ENCODE peak calls at places on chromosomes 7 and 10, in ten cellular contexts. L is right atrium auricular region; E is NT2/D1; B is Caco-2; O is naive thymus-derived CD4-positive, alpha-beta T cell; P is body of pancreas; G is stomach; K is adipocyte; J is H1; S is CD4-positive, alpha-beta memory T cell. T is an unnamed sample. For H3K36me3, the result is how much of the 10 kb centered on the place peaks cover.

GRCh38 chr10:78559514-78560392 is 509.0 kb upstream of the ZMIZ1 start:
- DNase-seq in L (no peak), E (no peak), B (no peak), O (no peak), P (no peak), G (no peak), K (no peak), J (no peak), S (no peak), T (peak)

GRCh38 chr7:155471728-155472127 is 13.8 kb downstream of the EN2 start:
- DNase-seq in L (no peak), E (no peak), B (no peak), O (no peak), P (no peak), G (no peak), K (no peak), J (no peak), S (no peak), T (peak)

GRCh38 chr7:30989008-30989823 is 25.5 kb downstream of the GHRHR start:
- DNase-seq in L (no peak), E (no peak), B (no peak), O (no peak), P (no peak), G (no peak), K (no peak), J (no peak), S (no peak), T (peak)

GRCh38 chr7:32163141-32163806 is 93.1 kb upstream of the PDE1C start:
- DNase-seq in L (peak), E (no peak), B (no peak), O (no peak), P (peak), G (no peak), K (peak), J (no peak), S (no peak), T (no peak)

GRCh38 chr10:131726460-131726861 is 174.3 kb upstream of the PPP2R2D start:
- DNase-seq in L (no peak), E (no peak), B (peak), O (no peak), P (peak), G (peak), K (no peak), J (no peak), S (no peak), T (peak)

GRCh38 chr7:139153832-139154231 is 44.3 kb upstream of the ZC3HAV1 start:
- DNase-seq in L (no peak), E (no peak), B (no peak), O (no peak), P (no peak), G (no peak), K (peak), J (no peak), S (no peak), T (no peak)

GRCh38 chr10:22258471-22258870 is 40.7 kb upstream of the EBLN1 start:
- DNase-seq in L (no peak), E (no peak), B (no peak), O (no peak), P (no peak), G (no peak), K (no peak), J (no peak), S (no peak), T (no peak)

GRCh38 chr7:44740040-44740439 is 8.6 kb upstream of the ZMIZ2 start:
- DNase-seq in L (no peak), E (no peak), B (no peak), O (no peak), P (no peak), G (no peak), K (no peak), J (no peak), S (no peak), T (no peak)

GRCh38 chr10:61404771-61405170 is 48.4 kb downstream of the TMEM26 start:
- DNase-seq in L (no peak), E (no peak), B (no peak), O (no peak), P (no peak), G (no peak), K (peak), J (no peak), S (no peak), T (no peak)

GRCh38 chr10:32308027-32308603 is 38.8 kb downstream of the EPC1 start:
- DNase-seq in L (no peak), E (no peak), B (no peak), O (no peak), P (no peak), G (no peak), K (no peak), J (no peak), S (peak), T (no peak)

GRCh38 chr7:31940167-31940566 is 130.0 kb downstream of the PDE1C start:
- DNase-seq in L (no peak), E (no peak), B (no peak), O (no peak), P (no peak), G (no peak), K (no peak), J (no peak), S (no peak), T (no peak)

GRCh38 chr10:97939446-97939990 is 89.9 kb downstream of the GOLGA7B start:
- DNase-seq in L (no peak), E (no peak), B (no peak), O (no peak), P (no peak), G (no peak), K (no peak), J (no peak), S (no peak), T (peak)

GRCh38 chr7:33873518-33873917 is 31.8 kb upstream of the BMPER start:
- DNase-seq in L (no peak), E (peak), B (no peak), O (no peak), P (no peak), G (no peak), K (no peak), J (no peak), S (no peak), T (no peak)

GRCh38 chr10:67520924-67521520 is 175.0 kb downstream of the CTNNA3 start:
- DNase-seq in L (no peak), E (peak), B (peak), O (no peak), P (peak), G (no peak), K (peak), J (peak), S (peak), T (peak)

GRCh38 chr7:141544831-141545230 is 6.4 kb upstream of the AGK start:
- DNase-seq in L (no peak), E (peak), B (no peak), O (no peak), P (no peak), G (no peak), K (no peak), J (no peak), S (no peak), T (peak)

GRCh38 chr7:6227294-6227846 is 45.1 kb downstream of the CYTH3 start:
- DNase-seq in L (no peak), E (no peak), B (no peak), O (no peak), P (no peak), G (no peak), K (peak), J (no peak), S (no peak), T (no peak)

GRCh38 chr10:113108180-113108835 is 158.3 kb downstream of the TCF7L2 start:
- DNase-seq in L (no peak), E (peak), B (no peak), O (no peak), P (no peak), G (no peak), K (no peak), J (peak), S (no peak), T (peak)

GRCh38 chr7:73703985-73704639 is 15.4 kb downstream of the STX1A start:
- DNase-seq in L (no peak), E (no peak), B (no peak), O (peak), P (peak), G (peak), K (no peak), J (peak), S (no peak), T (peak)
- H3K36me3 ChIP-seq in L (under half), E (half or more), B (under half), O (under half), P (under half), G (under half), K (under half), J (under half), S (under half), T (under half)

GRCh38 chr10:119454231-119454804 is 88.2 kb downstream of the RGS10 start:
- DNase-seq in L (no peak), E (peak), B (no peak), O (no peak), P (no peak), G (no peak), K (no peak), J (no peak), S (no peak), T (peak)

GRCh38 chr10:119455609-119456434 is 86.7 kb downstream of the RGS10 start:
- DNase-seq in L (no peak), E (no peak), B (no peak), O (no peak), P (no peak), G (no peak), K (no peak), J (no peak), S (no peak), T (peak)

GRCh38 chr10:119453313-119453712 is 89.2 kb downstream of the RGS10 start:
- DNase-seq in L (no peak), E (no peak), B (no peak), O (no peak), P (no peak), G (no peak), K (no peak), J (no peak), S (no peak), T (peak)

GRCh38 chr10:119456435-119456810 is 86.1 kb downstream of the RGS10 start:
- DNase-seq in L (no peak), E (no peak), B (no peak), O (no peak), P (no peak), G (no peak), K (no peak), J (no peak), S (no peak), T (peak)

GRCh38 chr10:119454990-119455389 is 87.5 kb downstream of the RGS10 start:
- DNase-seq in L (no peak), E (no peak), B (no peak), O (no peak), P (no peak), G (no peak), K (no peak), J (no peak), S (no peak), T (peak)
- H3K36me3 ChIP-seq in L (under half), E (under half), B (under half), O (under half), P (under half), G (half or more), K (under half), J (under half), S (under half), T (under half)

GRCh38 chr10:125727436-125727835 is 7.9 kb downstream of the EDRF1 start:
- DNase-seq in L (no peak), E (no peak), B (no peak), O (no peak), P (peak), G (no peak), K (no peak), J (no peak), S (no peak), T (no peak)
- H3K36me3 ChIP-seq in L (half or more), E (half or more), B (under half), O (half or more), P (under half), G (half or more), K (half or more), J (half or more), S (half or more), T (under half)

GRCh38 chr10:70568113-70568512 is 34.4 kb downstream of the PRF1 start:
- DNase-seq in L (no peak), E (no peak), B (peak), O (no peak), P (no peak), G (no peak), K (no peak), J (no peak), S (no peak), T (no peak)
- H3K36me3 ChIP-seq in L (under half), E (under half), B (under half), O (under half), P (under half), G (under half), K (under half), J (under half), S (under half), T (under half)

GRCh38 chr7:100683659-100684533 is 10.2 kb downstream of the GIGYF1 start:
- DNase-seq in L (no peak), E (no peak), B (no peak), O (no peak), P (no peak), G (no peak), K (no peak), J (no peak), S (no peak), T (peak)
- H3K36me3 ChIP-seq in L (half or more), E (half or more), B (under half), O (under half), P (half or more), G (half or more), K (half or more), J (half or more), S (half or more), T (under half)

DNA sequence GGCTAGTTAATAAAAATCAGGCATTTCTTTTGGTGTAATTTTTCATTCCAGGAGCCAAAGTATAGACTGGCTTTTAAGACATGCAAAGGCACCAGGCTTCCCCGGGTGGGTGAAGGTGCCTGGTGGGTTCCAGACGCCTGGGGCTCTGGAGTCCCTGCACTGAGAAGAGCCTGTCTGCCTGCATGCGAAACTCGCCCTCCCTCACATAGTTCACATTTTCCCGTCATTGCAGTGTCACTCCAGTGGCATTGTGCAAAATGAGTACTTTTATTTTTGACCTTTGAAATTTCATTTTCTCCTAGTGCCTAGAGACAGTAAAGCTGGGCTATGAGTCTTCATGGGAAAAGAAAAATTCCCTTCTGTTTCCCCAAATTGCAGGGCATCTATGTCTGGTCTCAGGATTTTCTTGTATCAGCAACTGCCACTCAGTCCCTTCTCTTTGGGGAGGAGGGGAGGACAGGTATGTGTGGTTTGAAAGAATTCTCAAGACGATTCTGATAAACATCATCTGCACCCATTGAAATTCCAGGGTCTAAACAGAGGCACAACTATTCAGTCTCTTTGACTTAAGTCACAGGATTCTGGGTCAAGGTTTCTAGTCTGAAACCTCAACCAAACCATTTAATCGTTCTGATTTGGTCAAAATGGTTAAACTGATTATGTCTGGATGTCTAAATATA is 107.7 kb downstream of the CYP26A1 start:
- DNase-seq in L (no peak), E (no peak), B (no peak), O (no peak), P (no peak), G (no peak), K (no peak), J (no peak), S (no peak), T (no peak)
- H3K36me3 ChIP-seq in L (under half), E (under half), B (under half), O (under half), P (under half), G (under half), K (under half), J (under half), S (under half), T (under half)

DNA sequence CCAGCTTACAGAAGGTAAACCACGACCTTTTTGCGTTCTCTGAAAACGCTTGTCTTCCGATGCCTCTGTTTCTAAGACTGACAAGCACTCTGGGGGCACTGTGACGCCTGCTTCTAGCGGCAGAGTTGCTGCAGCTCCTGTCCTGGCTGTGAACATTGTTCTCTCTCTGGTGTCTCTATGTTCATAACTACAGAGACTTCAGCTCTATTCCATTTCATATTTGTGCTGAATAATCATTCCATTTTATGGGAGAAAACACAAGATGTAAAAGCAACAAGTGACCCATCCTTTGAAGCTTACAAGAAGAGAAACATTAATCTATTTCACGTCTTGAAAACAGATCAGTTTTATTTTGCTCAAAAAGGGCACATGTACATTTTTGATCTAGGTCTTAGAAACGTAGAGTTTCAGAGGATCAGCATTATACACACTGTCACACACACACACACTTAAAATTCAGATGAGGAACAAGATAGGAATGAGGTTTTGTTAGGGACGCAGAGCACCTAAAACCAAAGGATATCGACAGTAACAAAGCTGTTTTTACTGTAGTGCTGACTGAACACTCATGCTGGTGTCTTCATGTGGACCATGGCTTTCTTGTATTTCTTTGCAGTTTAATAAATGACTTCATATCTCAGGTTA is 3.0 kb downstream of the IKZF1 start:
- DNase-seq in L (no peak), E (no peak), B (no peak), O (peak), P (no peak), G (no peak), K (no peak), J (no peak), S (peak), T (no peak)
- H3K36me3 ChIP-seq in L (under half), E (under half), B (under half), O (under half), P (under half), G (under half), K (under half), J (under half), S (under half), T (under half)

DNA sequence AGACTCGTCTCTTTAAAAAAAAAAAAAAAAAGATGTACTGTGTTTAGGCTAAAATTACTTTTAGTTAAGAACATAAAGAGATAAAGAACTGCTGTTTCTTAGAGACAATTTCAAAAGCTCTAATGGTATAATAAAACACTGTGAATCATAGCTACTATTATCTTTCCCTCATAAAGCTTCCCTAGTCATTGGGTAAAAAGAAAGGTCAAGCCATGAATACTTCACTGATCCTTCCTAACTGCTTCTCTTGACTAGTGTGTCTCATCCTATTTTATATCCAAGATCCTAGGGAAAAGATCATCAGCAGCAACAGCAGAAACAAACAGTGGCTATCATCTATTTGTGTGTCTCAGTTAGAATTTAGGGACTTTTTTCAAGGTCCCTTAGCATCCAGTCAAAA is 10.5 kb downstream of the YME1L1 start:
- DNase-seq in L (no peak), E (no peak), B (no peak), O (no peak), P (no peak), G (no peak), K (no peak), J (no peak), S (no peak), T (no peak)
- H3K36me3 ChIP-seq in L (half or more), E (half or more), B (under half), O (under half), P (under half), G (half or more), K (half or more), J (half or more), S (half or more), T (under half)

GRCh38 chr7:130904792-130905191 is 170.8 kb upstream of the KLF14 start:
- DNase-seq in L (peak), E (no peak), B (no peak), O (no peak), P (no peak), G (no peak), K (no peak), J (no peak), S (no peak), T (no peak)
- H3K36me3 ChIP-seq in L (under half), E (under half), B (under half), O (under half), P (under half), G (under half), K (half or more), J (under half), S (under half), T (under half)